ENCODE peak calls at places on chromosomes 11 and 22, in eight cellular contexts. E, U, X, F, W, Q, J and B are unnamed samples.

GRCh38 chr11:61495801-61496601 is 12.5 kb upstream of the LRRC10B start:
- DNase-seq in E (no peak), U (no peak), X (no peak), F (no peak), W (no peak), Q (no peak), J (peak), B (no peak)

GRCh38 chr11:62572431-62572830 is 1.3 kb downstream of the EEF1G start:
- DNase-seq in E (no peak), U (no peak), X (no peak), F (peak), W (no peak), Q (no peak), J (no peak), B (no peak)

GRCh38 chr11:107859459-107860239 is 1.1 kb upstream of the SLC35F2 start:
- DNase-seq in E (peak), U (peak), X (no peak), F (peak), W (peak), Q (peak), J (peak), B (peak)

GRCh38 chr11:45964911-45965389 is 42.5 kb downstream of the LARGE2 start:
- DNase-seq in E (peak), U (peak), X (no peak), F (peak), W (peak), Q (peak), J (peak), B (peak)

GRCh38 chr11:79046365-79046764 is 394.5 kb downstream of the TENM4 start:
- DNase-seq in E (no peak), U (no peak), X (no peak), F (no peak), W (no peak), Q (no peak), J (no peak), B (no peak)

GRCh38 chr11:93857413-93858185 is 7.2 kb upstream of the VSTM5 start:
- DNase-seq in E (no peak), U (no peak), X (no peak), F (no peak), W (no peak), Q (no peak), J (no peak), B (no peak)

GRCh38 chr11:33899383-33900037 is 7.6 kb upstream of the LMO2 start:
- DNase-seq in E (peak), U (peak), X (peak), F (peak), W (peak), Q (peak), J (peak), B (peak)

GRCh38 chr11:19868281-19868821 is 155.7 kb downstream of the NAV2 start:
- DNase-seq in E (peak), U (no peak), X (no peak), F (no peak), W (no peak), Q (no peak), J (no peak), B (peak)

GRCh38 chr22:23478175-23478574 is 101.9 kb downstream of the IGLL1 start:
- DNase-seq in E (no peak), U (peak), X (no peak), F (no peak), W (no peak), Q (no peak), J (no peak), B (no peak)

GRCh38 chr22:20316844-20317401 is 2.9 kb downstream of the DGCR6L start:
- DNase-seq in E (no peak), U (peak), X (no peak), F (no peak), W (no peak), Q (no peak), J (peak), B (peak)

GRCh38 chr11:134888821-134889220 is 476.8 kb upstream of the B3GAT1 start:
- DNase-seq in E (no peak), U (no peak), X (no peak), F (no peak), W (no peak), Q (no peak), J (no peak), B (no peak)

DNA sequence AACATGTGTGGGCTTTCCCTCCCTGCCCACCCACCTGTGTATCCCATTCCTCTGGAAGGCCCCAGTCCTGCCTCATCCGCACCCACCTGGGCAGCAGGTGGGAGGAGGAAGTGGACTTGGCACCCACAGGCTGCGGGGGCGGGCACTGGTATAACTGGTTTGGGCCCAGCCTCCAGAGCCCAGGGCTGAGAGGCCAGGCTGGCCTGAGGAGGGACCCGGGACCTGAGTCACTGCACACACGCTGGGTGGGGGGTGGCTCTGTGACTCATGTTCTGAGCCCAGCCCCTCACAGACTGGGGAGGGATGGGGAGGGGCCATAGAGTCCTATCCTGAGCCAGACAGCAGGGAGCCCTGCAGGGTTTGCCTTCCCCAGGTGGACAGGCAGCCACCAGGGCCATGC is 16.7 kb downstream of the PHLDA2 start:
- DNase-seq in E (no peak), U (peak), X (no peak), F (no peak), W (peak), Q (peak), J (peak), B (peak)
- H3K27ac ChIP-seq in E (peak), U (peak), X (no peak), F (no peak), W (peak), Q (peak), J (peak), B (peak)

DNA sequence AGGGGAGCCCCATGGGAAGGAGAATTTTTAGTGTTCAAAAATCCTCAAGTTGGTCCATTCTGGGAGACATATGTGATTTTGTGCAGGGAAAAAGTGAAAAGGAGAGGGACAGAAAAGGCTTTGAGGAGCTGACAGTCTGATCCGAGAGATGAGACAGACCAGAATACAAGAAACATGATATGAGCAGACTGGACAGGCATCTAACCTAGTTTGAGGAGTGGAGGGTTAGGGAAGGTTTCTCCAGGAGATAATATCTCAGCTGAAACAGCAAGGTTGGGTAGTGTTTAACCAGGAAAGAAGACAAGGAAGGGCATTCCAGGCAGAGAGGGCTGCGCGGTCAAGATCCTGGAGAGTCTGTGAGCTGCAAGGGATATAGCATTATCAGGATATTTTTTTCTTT is 101.4 kb upstream of the NCAM1 start:
- DNase-seq in E (no peak), U (no peak), X (no peak), F (no peak), W (no peak), Q (no peak), J (no peak), B (no peak)
- TF ChIP-seq EP300 in E (no peak), U (no peak), X (no peak), F (no peak), W (no peak), Q (no peak), J (no peak), B (no peak)

DNA sequence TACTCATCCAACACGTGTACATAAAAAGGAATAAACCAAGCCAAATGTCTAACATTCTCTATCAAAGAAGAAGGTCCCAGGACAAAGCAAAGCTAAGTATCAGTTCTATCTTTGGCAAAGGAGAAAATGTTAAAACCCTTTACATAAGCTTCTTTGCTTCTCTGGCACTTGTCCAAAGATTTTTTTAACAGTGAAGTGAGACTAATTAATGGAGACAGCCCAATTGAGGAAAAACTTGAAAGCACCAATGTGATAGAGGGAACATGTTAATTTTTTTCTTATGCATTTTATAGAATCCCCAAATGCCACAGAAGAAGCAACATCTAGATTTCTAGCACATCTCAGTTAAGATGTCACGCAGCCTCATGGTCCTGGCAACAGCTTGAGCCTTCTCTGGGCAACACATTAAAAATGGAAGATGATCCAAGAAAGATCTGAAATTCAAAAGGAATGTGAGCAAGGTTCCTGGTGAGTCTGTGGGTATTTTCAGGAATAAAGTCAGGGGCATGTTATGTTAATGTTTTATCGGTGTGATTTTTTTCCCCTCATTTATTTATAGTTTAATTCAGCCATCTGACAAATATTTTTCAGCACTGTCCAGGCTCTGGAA is 48.5 kb downstream of the PACSIN2 start:
- DNase-seq in E (no peak), U (no peak), X (no peak), F (no peak), W (no peak), Q (no peak), J (no peak), B (no peak)
- H3K27ac ChIP-seq in E (peak), U (no peak), X (no peak), F (no peak), W (no peak), Q (no peak), J (no peak), B (peak)

DNA sequence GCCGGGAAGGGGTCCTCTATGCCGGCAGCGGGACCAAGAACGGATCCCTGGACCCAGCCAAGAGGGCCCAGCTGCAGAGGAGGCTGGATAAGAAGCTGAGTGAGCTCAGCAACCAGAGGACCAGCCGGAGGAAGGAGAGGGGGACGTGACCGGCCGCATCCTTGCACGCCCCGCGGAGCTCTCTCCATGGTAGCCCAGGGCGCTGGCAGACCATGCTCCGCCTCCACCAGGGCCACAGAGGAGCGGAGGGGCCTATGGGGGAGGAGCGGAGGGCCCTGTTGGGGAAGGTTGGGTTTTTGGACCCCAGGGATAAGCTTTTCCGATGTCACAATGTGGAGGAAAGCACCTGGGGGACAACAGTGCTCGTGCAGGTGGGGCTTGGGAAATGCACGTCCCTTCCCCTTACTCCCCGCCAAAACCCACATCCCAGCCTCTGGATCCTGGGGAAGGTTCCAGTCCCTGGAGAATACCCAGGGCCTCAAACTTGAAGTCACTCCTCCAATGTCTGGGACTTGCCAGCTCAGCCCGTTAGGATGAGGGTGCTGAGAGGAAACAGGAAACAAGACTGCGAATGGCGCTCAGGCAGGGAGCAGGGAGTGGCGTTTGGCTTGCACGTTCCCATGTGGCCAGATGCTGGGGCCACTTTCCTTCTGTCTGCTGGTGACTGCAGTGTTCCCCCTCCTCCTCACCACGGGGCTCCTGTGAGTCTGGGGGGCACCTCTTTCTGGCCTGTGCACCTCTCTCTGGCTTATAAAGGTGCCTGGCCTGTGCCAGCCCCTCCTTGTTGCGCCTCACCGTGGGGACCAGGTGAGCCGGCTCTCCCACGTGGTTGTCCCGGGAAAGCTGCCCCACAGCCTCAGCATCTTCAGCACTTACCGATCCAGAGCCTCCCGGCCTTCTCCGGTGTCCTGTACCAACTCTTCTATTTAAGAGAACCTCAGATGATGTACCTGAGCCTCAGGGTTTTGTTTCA is 36.2 kb downstream of the IGHMBP2 start:
- DNase-seq in E (no peak), U (no peak), X (no peak), F (no peak), W (no peak), Q (no peak), J (no peak), B (no peak)
- TF ChIP-seq EP300 in E (no peak), U (no peak), X (no peak), F (no peak), W (no peak), Q (no peak), J (no peak), B (no peak)